ENCODE peak calls at places on chromosomes 16 and 17, in seven cellular contexts. D is EL; Q is stimulated activated CD4-positive, alpha-beta T cell treated with anti-CD3 and anti-CD28 coated beads, TNF-alpha, amount 100 ng/mL, for 48 hours; L is iPS DF 19.7; F is GM12864; K is kidney; Z is cardiac muscle cell. U is an unnamed sample.

GRCh38 chr17:42852351-42852750 is 1.4 kb downstream of the AOC3 start:
- DNase-seq in D (no peak), Q (no peak), L (no peak), F (no peak), K (no peak), Z (no peak), U (no peak)

GRCh38 chr16:88306411-88306810 is 76.3 kb upstream of the ZNF469 start:
- DNase-seq in D (no peak), Q (no peak), L (no peak), F (no peak), K (peak; percentile 31), Z (no peak), U (peak; percentile 57)

GRCh38 chr17:73720187-73720834 is 76.1 kb upstream of the SDK2 start:
- DNase-seq in D (no peak), Q (no peak), L (no peak), F (no peak), K (no peak), Z (no peak), U (no peak)

GRCh38 chr16:4240624-4241023 is 1.3 kb downstream of the SRL start:
- DNase-seq in D (no peak), Q (no peak), L (no peak), F (no peak), K (no peak), Z (no peak), U (peak; percentile 76)

GRCh38 chr17:83109793-83110645 is 30.6 kb downstream of the METRNL start:
- DNase-seq in D (peak; percentile 99), Q (no peak), L (no peak), F (no peak), K (peak; percentile 97), Z (peak; percentile 98), U (peak; percentile 93)

GRCh38 chr17:163514-164103 is 17.8 kb downstream of the DOC2B start:
- DNase-seq in D (no peak), Q (no peak), L (no peak), F (no peak), K (no peak), Z (no peak), U (no peak)

GRCh38 chr16:58882292-58882691 is 148.2 kb upstream of the GOT2 start:
- DNase-seq in D (no peak), Q (no peak), L (no peak), F (peak; percentile 26), K (no peak), Z (no peak), U (no peak)

GRCh38 chr17:51103050-51103449 is 17.6 kb downstream of the SPAG9 start:
- DNase-seq in D (no peak), Q (no peak), L (no peak), F (no peak), K (no peak), Z (no peak), U (no peak)

GRCh38 chr17:17412331-17412730 is 64.5 kb upstream of the MED9 start:
- DNase-seq in D (peak; percentile 77), Q (no peak), L (no peak), F (no peak), K (no peak), Z (peak; percentile 60), U (no peak)

GRCh38 chr17:59001158-59001814 is 105.4 kb downstream of the TRIM37 start:
- DNase-seq in D (peak; percentile 82), Q (peak; percentile 53), L (no peak), F (peak; percentile 93), K (no peak), Z (peak; percentile 67), U (no peak)

GRCh38 chr16:12392585-12393089 is 411.1 kb downstream of the CPPED1 start:
- DNase-seq in D (no peak), Q (no peak), L (no peak), F (no peak), K (no peak), Z (no peak), U (no peak)

GRCh38 chr17:67636841-67637240 is 80.9 kb upstream of the NOL11 start:
- DNase-seq in D (peak; percentile 9), Q (no peak), L (no peak), F (no peak), K (no peak), Z (no peak), U (no peak)

GRCh38 chr16:13109171-13109570 is 207.8 kb downstream of the SHISA9 start:
- DNase-seq in D (no peak), Q (no peak), L (no peak), F (no peak), K (no peak), Z (no peak), U (no peak)

GRCh38 chr17:2776589-2777241 is 19.5 kb upstream of the RAP1GAP2 start:
- DNase-seq in D (no peak), Q (no peak), L (no peak), F (no peak), K (no peak), Z (no peak), U (peak; percentile 41)

GRCh38 chr16:80827007-80827406 is 22.6 kb upstream of the CDYL2 start:
- DNase-seq in D (no peak), Q (no peak), L (no peak), F (no peak), K (no peak), Z (no peak), U (no peak)

GRCh38 chr16:27585200-27585599 is 35.3 kb downstream of the KATNIP start:
- DNase-seq in D (no peak), Q (no peak), L (no peak), F (no peak), K (no peak), Z (no peak), U (no peak)

GRCh38 chr16:79042886-79043285 is 557.7 kb downstream of the MAF start:
- DNase-seq in D (no peak), Q (no peak), L (no peak), F (no peak), K (no peak), Z (no peak), U (no peak)